ENCODE peak calls at places on chromosomes 2 and 18, in eight cellular contexts. B is NCI-H446 treated with DMSO at 0.1 percent for 48 hours, X is left lobe of liver, H is omental fat pad, M is aorta, W is transverse colon, C is occipital lobe, V is endothelial cell. Y is an unnamed sample.
A peak's percentile ranks its signal among the peaks of the same experiment; 100 is the strongest.

GRCh38 chr2:210562136-210563080 is 6.0 kb downstream of the CPS1 start:
- DNase-seq in B (no peak), X (no peak), H (no peak), M (no peak), W (no peak), C (no peak), V (no peak), Y (no peak)

GRCh38 chr18:79795446-79795845 is 2.3 kb upstream of the KCNG2 start:
- DNase-seq in B (no peak), X (no peak), H (no peak), M (peak; percentile 54), W (no peak), C (no peak), V (no peak), Y (no peak)

GRCh38 chr2:145484443-145485086 is 964.6 kb upstream of the ZEB2 start:
- DNase-seq in B (no peak), X (no peak), H (no peak), M (no peak), W (no peak), C (no peak), V (no peak), Y (no peak)

GRCh38 chr2:96882906-96883305 is 13.0 kb upstream of the SEMA4C start:
- DNase-seq in B (no peak), X (no peak), H (no peak), M (no peak), W (no peak), C (no peak), V (no peak), Y (no peak)

GRCh38 chr18:32469190-32469611 is 1.5 kb downstream of the GAREM1 start:
- DNase-seq in B (no peak), X (peak; percentile 68), H (no peak), M (peak; percentile 78), W (peak; percentile 41), C (peak; percentile 29), V (peak; percentile 10), Y (no peak)

GRCh38 chr2:233270366-233270765 is 18.9 kb downstream of the ATG16L1 start:
- DNase-seq in B (no peak), X (no peak), H (no peak), M (no peak), W (no peak), C (no peak), V (no peak), Y (no peak)

GRCh38 chr2:238774980-238775509 is 72.8 kb upstream of the TWIST2 start:
- DNase-seq in B (no peak), X (no peak), H (no peak), M (no peak), W (no peak), C (no peak), V (no peak), Y (no peak)

GRCh38 chr2:9673914-9674481 is 43.2 kb upstream of the YWHAQ start:
- DNase-seq in B (no peak), X (no peak), H (no peak), M (no peak), W (no peak), C (no peak), V (no peak), Y (no peak)

GRCh38 chr2:122251153-122251552 is 495.7 kb downstream of the TSN start:
- DNase-seq in B (peak; percentile 45), X (no peak), H (no peak), M (no peak), W (no peak), C (no peak), V (no peak), Y (no peak)

GRCh38 chr18:46388295-46388694 is 268.7 kb downstream of the LOXHD1 start:
- DNase-seq in B (no peak), X (no peak), H (no peak), M (no peak), W (no peak), C (no peak), V (no peak), Y (peak; percentile 56)

GRCh38 chr2:220701115-220701514 is 871.0 kb downstream of the EPHA4 start:
- DNase-seq in B (no peak), X (no peak), H (no peak), M (no peak), W (no peak), C (no peak), V (no peak), Y (no peak)

GRCh38 chr2:67338601-67339233 is 58.4 kb upstream of the ETAA1 start:
- DNase-seq in B (no peak), X (no peak), H (no peak), M (no peak), W (no peak), C (no peak), V (no peak), Y (no peak)

GRCh38 chr2:38125007-38125406 is 49.1 kb upstream of the CYP1B1 start:
- DNase-seq in B (no peak), X (no peak), H (no peak), M (no peak), W (no peak), C (no peak), V (no peak), Y (no peak)

GRCh38 chr2:65281626-65282351 is 54.2 kb downstream of the ACTR2 start:
- DNase-seq in B (no peak), X (no peak), H (no peak), M (no peak), W (no peak), C (no peak), V (no peak), Y (no peak)

GRCh38 chr2:231545105-231545902 is 15.1 kb upstream of the NMUR1 start:
- DNase-seq in B (no peak), X (no peak), H (no peak), M (no peak), W (peak; percentile 69), C (no peak), V (no peak), Y (no peak)

GRCh38 chr2:102094917-102095316 is 47.6 kb upstream of the IL1R1 start:
- DNase-seq in B (no peak), X (no peak), H (no peak), M (no peak), W (peak; percentile 70), C (no peak), V (no peak), Y (no peak)

GRCh38 chr2:151238527-151239487 is 22.9 kb downstream of the RBM43 start:
- DNase-seq in B (peak; percentile 24), X (no peak), H (peak; percentile 37), M (no peak), W (peak; percentile 27), C (peak; percentile 18), V (peak; percentile 54), Y (no peak)

GRCh38 chr2:28343971-28344715 is 48.5 kb upstream of the FOSL2 start:
- DNase-seq in B (no peak), X (no peak), H (no peak), M (peak; percentile 59), W (no peak), C (no peak), V (no peak), Y (no peak)

GRCh38 chr2:61948661-61949457 is 43.4 kb downstream of the COMMD1 start:
- DNase-seq in B (no peak), X (no peak), H (no peak), M (no peak), W (no peak), C (no peak), V (no peak), Y (no peak)

GRCh38 chr2:197170137-197170682 is 140.4 kb downstream of the ANKRD44 start:
- DNase-seq in B (no peak), X (no peak), H (no peak), M (no peak), W (no peak), C (no peak), V (no peak), Y (no peak)

GRCh38 chr2:231390667-231391066 is 4.8 kb upstream of the B3GNT7 start:
- DNase-seq in B (no peak), X (no peak), H (no peak), M (no peak), W (no peak), C (no peak), V (no peak), Y (no peak)

GRCh38 chr2:157784169-157784822 is 91.8 kb downstream of the ACVR1 start:
- DNase-seq in B (no peak), X (peak; percentile 86), H (no peak), M (peak; percentile 88), W (peak; percentile 77), C (peak; percentile 14), V (no peak), Y (peak; percentile 33)

Y was measured in keratinocyte.